ENCODE peak calls at places on chromosomes 5 and 9, in five cellular contexts. R is neural progenitor cell; J is CD8-positive, alpha-beta T cell; W is lower lobe of right lung; O is tibial nerve. P is an unnamed sample. For H3K36me3, the result is how much of the 10 kb centered on the place peaks cover.

GRCh38 chr9:135479469-135480052 is at the start of gene PPP1R26:
- DNase-seq in R (peak), J (no peak), W (peak), O (no peak), P (no peak)

GRCh38 chr9:91120200-91120599 is 241.5 kb downstream of the AUH start:
- DNase-seq in R (no peak), J (no peak), W (no peak), O (no peak), P (no peak)

GRCh38 chr5:159395202-159395601 is 64.9 kb upstream of the IL12B start:
- DNase-seq in R (no peak), J (no peak), W (no peak), O (no peak), P (no peak)

GRCh38 chr5:68303038-68303738 is 87.6 kb downstream of the PIK3R1 start:
- DNase-seq in R (no peak), J (no peak), W (no peak), O (no peak), P (peak)

GRCh38 chr9:123365287-123365880 is 9.4 kb downstream of the CRB2 start:
- DNase-seq in R (no peak), J (no peak), W (no peak), O (no peak), P (no peak)

GRCh38 chr5:33143405-33144123 is 297.2 kb upstream of the TARS1 start:
- DNase-seq in R (no peak), J (no peak), W (no peak), O (no peak), P (no peak)

GRCh38 chr9:129320575-129321311 is 142.7 kb upstream of the IER5L start:
- DNase-seq in R (peak), J (peak), W (peak), O (peak), P (peak)

GRCh38 chr9:691825-692363 is 149.6 kb upstream of the DMRT1 start:
- DNase-seq in R (no peak), J (no peak), W (no peak), O (no peak), P (no peak)

GRCh38 chr5:11062379-11062778 is 301.3 kb upstream of the DAP start:
- DNase-seq in R (peak), J (no peak), W (no peak), O (no peak), P (no peak)

GRCh38 chr5:135829681-135830383 is 4.6 kb upstream of the SLC25A48 start:
- DNase-seq in R (peak), J (no peak), W (peak), O (peak), P (peak)

GRCh38 chr5:177023247-177023703 is 779 bp downstream of the ZNF346 start:
- DNase-seq in R (no peak), J (peak), W (no peak), O (no peak), P (no peak)

GRCh38 chr9:33835625-33836260 is 18.8 kb downstream of the UBE2R2 start:
- DNase-seq in R (no peak), J (no peak), W (no peak), O (no peak), P (no peak)

DNA sequence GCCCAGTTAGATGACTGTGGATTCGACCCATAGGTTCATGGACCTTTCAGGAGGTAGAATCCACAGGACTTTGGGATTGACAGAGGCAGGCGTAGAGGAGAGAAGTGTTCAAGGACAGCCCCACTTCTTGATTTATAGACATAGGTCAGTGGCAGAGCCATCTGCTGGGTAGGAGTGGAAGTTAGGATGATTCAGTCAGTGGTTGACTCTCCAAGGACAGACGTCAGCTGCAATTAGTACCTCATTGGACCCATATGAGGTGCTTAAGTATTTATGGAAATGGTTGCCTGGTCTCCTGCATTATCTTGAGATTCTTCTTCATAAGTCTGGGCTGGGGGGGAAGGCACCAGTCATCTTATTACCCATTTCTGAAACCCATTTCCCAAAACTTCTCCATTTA is 70.9 kb downstream of the SH3RF2 start:
- DNase-seq in R (no peak), J (no peak), W (no peak), O (no peak), P (no peak)
- TF ChIP-seq CTCF in R (peak), J (no peak), W (no peak), O (no peak), P (peak)

GRCh38 chr9:70408393-70409040 is 5.9 kb downstream of the KLF9 start:
- DNase-seq in R (no peak), J (no peak), W (no peak), O (no peak), P (no peak)
- H3K4me3 ChIP-seq in R (no peak), J (no peak), W (peak), O (peak), P (no peak)

GRCh38 chr9:131280660-131281059 is 4.3 kb upstream of the FAM78A start:
- DNase-seq in R (no peak), J (no peak), W (no peak), O (no peak), P (no peak)
- H3K36me3 ChIP-seq in R (under half), J (under half), W (under half), O (under half), P (under half)

GRCh38 chr5:1952456-1953099 is 69.9 kb upstream of the IRX4 start:
- DNase-seq in R (peak), J (no peak), W (no peak), O (no peak), P (no peak)
- TF ChIP-seq CTCF in R (peak), J (no peak), W (no peak), O (no peak), P (no peak)

GRCh38 chr9:119366909-119367690 is 2.1 kb downstream of the BRINP1 start:
- DNase-seq in R (no peak), J (no peak), W (no peak), O (no peak), P (no peak)

GRCh38 chr9:119368179-119368578 is 1.1 kb downstream of the BRINP1 start:
- DNase-seq in R (peak), J (no peak), W (no peak), O (no peak), P (no peak)

GRCh38 chr9:119370816-119371215 is 1.6 kb upstream of the BRINP1 start:
- DNase-seq in R (peak), J (no peak), W (no peak), O (peak), P (no peak)

GRCh38 chr9:119368681-119369581 is at the start of gene BRINP1:
- DNase-seq in R (peak), J (no peak), W (no peak), O (no peak), P (peak)

GRCh38 chr9:119369670-119370366 is 583 bp upstream of the BRINP1 start:
- DNase-seq in R (no peak), J (no peak), W (no peak), O (no peak), P (no peak)
- H3K4me3 ChIP-seq in R (peak), J (no peak), W (peak), O (no peak), P (peak)

GRCh38 chr9:127848756-127849504 is 5.5 kb downstream of the ENG start:
- DNase-seq in R (no peak), J (no peak), W (no peak), O (no peak), P (no peak)

GRCh38 chr9:127853312-127854168 is 918 bp downstream of the ENG start:
- DNase-seq in R (no peak), J (no peak), W (no peak), O (no peak), P (no peak)

GRCh38 chr9:127852829-127853228 is 1.6 kb downstream of the ENG start:
- DNase-seq in R (no peak), J (no peak), W (no peak), O (no peak), P (no peak)

GRCh38 chr9:127847833-127848755 is 6.4 kb downstream of the ENG start:
- DNase-seq in R (no peak), J (no peak), W (no peak), O (no peak), P (no peak)

GRCh38 chr9:127850286-127850830 is 4.1 kb downstream of the ENG start:
- DNase-seq in R (no peak), J (no peak), W (no peak), O (no peak), P (no peak)
- H3K36me3 ChIP-seq in R (under half), J (under half), W (under half), O (under half), P (under half)

P was measured in kidney epithelial cell.